ENCODE peak calls at places on chromosomes 16 and 17, in four cellular contexts. K, P, M and A are unnamed samples.

GRCh38 chr16:57167951-57168350 is 17.9 kb downstream of the PSME3IP1 start:
- DNase-seq in K (no peak), P (peak), M (peak), A (no peak)

GRCh38 chr16:50635505-50636392 is 45.4 kb downstream of the SNX20 start:
- DNase-seq in K (peak), P (peak), M (no peak), A (no peak)

GRCh38 chr17:45353047-45353446 is 36.2 kb upstream of the MAP3K14 start:
- DNase-seq in K (peak), P (no peak), M (no peak), A (no peak)

GRCh38 chr17:19940722-19941464 is 36.7 kb downstream of the AKAP10 start:
- DNase-seq in K (no peak), P (no peak), M (peak), A (no peak)

GRCh38 chr17:45662432-45662831 is 121.7 kb upstream of the CRHR1 start:
- DNase-seq in K (no peak), P (no peak), M (no peak), A (no peak)

GRCh38 chr17:34721326-34721725 is 141.9 kb downstream of the TMEM132E start:
- DNase-seq in K (no peak), P (peak), M (no peak), A (peak)

GRCh38 chr16:29804020-29804419 is 2.3 kb upstream of the MAZ start:
- DNase-seq in K (no peak), P (no peak), M (no peak), A (no peak)

GRCh38 chr17:38333635-38334295 is 10.0 kb downstream of the GPR179 start:
- DNase-seq in K (peak), P (no peak), M (peak), A (no peak)

GRCh38 chr16:77238593-77238992 is 39.4 kb downstream of the SYCE1L start:
- DNase-seq in K (no peak), P (no peak), M (no peak), A (no peak)

GRCh38 chr16:86914850-86915717 is 336.7 kb downstream of the FOXL1 start:
- DNase-seq in K (no peak), P (no peak), M (peak), A (no peak)

GRCh38 chr16:22621571-22622148 is 111.0 kb downstream of the NPIPB5 start:
- DNase-seq in K (no peak), P (no peak), M (no peak), A (no peak)

GRCh38 chr17:76940738-76941350 is 72.6 kb downstream of the MGAT5B start:
- DNase-seq in K (peak), P (no peak), M (peak), A (no peak)

GRCh38 chr17:72343911-72344310 is 223.1 kb downstream of the SOX9 start:
- DNase-seq in K (no peak), P (no peak), M (no peak), A (no peak)

GRCh38 chr17:74568116-74568873 is 986 bp upstream of the CD300H start:
- DNase-seq in K (no peak), P (no peak), M (no peak), A (no peak)

GRCh38 chr16:2288701-2289100 is 20.8 kb upstream of the RNPS1 start:
- DNase-seq in K (no peak), P (no peak), M (no peak), A (no peak)

GRCh38 chr17:79707931-79708891 is 22.5 kb upstream of the ENPP7 start:
- DNase-seq in K (peak), P (peak), M (peak), A (peak)

GRCh38 chr16:4257646-4258556 is 14.9 kb downstream of the TFAP4 start:
- DNase-seq in K (no peak), P (no peak), M (no peak), A (no peak)

GRCh38 chr16:35311475-35311874 is 1852.1 kb downstream of the TP53TG3F start:
- DNase-seq in K (no peak), P (no peak), M (no peak), A (no peak)

GRCh38 chr17:28613916-28614315 is at the start of gene RSKR:
- DNase-seq in K (no peak), P (no peak), M (no peak), A (no peak)

GRCh38 chr17:56785396-56785795 is 48.3 kb downstream of the C17orf67 start:
- DNase-seq in K (no peak), P (no peak), M (no peak), A (no peak)

GRCh38 chr16:58684001-58684353 is 593 bp downstream of the SLC38A7 start:
- DNase-seq in K (no peak), P (no peak), M (no peak), A (no peak)

GRCh38 chr17:48240562-48241130 is 133.1 kb downstream of the SNX11 start:
- DNase-seq in K (no peak), P (peak), M (no peak), A (no peak)

GRCh38 chr17:4204190-4204589 is 59.6 kb downstream of the ANKFY1 start:
- DNase-seq in K (no peak), P (no peak), M (no peak), A (no peak)

GRCh38 chr16:2486645-2487516 is 12.0 kb downstream of the TBC1D24 start:
- DNase-seq in K (no peak), P (no peak), M (no peak), A (no peak)

GRCh38 chr16:87150359-87151280 is 166.6 kb downstream of the C16orf95 start:
- DNase-seq in K (no peak), P (no peak), M (no peak), A (no peak)

GRCh38 chr16:1642753-1643152 is 30.6 kb downstream of the CRAMP1 start:
- DNase-seq in K (no peak), P (no peak), M (no peak), A (no peak)

GRCh38 chr16:82801361-82801760 is 174.6 kb downstream of the CDH13 start:
- DNase-seq in K (no peak), P (no peak), M (no peak), A (no peak)

GRCh38 chr17:37220609-37220953 is 155.2 kb upstream of the C17orf78 start:
- DNase-seq in K (no peak), P (peak), M (no peak), A (no peak)

GRCh38 chr16:56279132-56279531 is 87.8 kb downstream of the GNAO1 start:
- DNase-seq in K (no peak), P (no peak), M (no peak), A (no peak)

GRCh38 chr16:11597268-11597690 is 10.6 kb upstream of the LITAF start:
- DNase-seq in K (no peak), P (no peak), M (no peak), A (no peak)

GRCh38 chr16:51441331-51441730 is 290.3 kb upstream of the SALL1 start:
- DNase-seq in K (no peak), P (no peak), M (no peak), A (no peak)

GRCh38 chr17:2867441-2868424 is 71.5 kb downstream of the RAP1GAP2 start:
- DNase-seq in K (no peak), P (no peak), M (peak), A (no peak)

GRCh38 chr16:70712359-70712758 is 26.5 kb upstream of the MTSS2 start:
- DNase-seq in K (no peak), P (no peak), M (no peak), A (no peak)

GRCh38 chr16:14510939-14511797 is 118.9 kb downstream of the PARN start:
- DNase-seq in K (no peak), P (no peak), M (peak), A (no peak)

GRCh38 chr17:32746698-32747097 is 130.2 kb downstream of the MYO1D start:
- DNase-seq in K (no peak), P (no peak), M (no peak), A (no peak)

GRCh38 chr17:6365187-6365943 is 69.6 kb downstream of the AIPL1 start:
- DNase-seq in K (no peak), P (no peak), M (no peak), A (peak)

DNA sequence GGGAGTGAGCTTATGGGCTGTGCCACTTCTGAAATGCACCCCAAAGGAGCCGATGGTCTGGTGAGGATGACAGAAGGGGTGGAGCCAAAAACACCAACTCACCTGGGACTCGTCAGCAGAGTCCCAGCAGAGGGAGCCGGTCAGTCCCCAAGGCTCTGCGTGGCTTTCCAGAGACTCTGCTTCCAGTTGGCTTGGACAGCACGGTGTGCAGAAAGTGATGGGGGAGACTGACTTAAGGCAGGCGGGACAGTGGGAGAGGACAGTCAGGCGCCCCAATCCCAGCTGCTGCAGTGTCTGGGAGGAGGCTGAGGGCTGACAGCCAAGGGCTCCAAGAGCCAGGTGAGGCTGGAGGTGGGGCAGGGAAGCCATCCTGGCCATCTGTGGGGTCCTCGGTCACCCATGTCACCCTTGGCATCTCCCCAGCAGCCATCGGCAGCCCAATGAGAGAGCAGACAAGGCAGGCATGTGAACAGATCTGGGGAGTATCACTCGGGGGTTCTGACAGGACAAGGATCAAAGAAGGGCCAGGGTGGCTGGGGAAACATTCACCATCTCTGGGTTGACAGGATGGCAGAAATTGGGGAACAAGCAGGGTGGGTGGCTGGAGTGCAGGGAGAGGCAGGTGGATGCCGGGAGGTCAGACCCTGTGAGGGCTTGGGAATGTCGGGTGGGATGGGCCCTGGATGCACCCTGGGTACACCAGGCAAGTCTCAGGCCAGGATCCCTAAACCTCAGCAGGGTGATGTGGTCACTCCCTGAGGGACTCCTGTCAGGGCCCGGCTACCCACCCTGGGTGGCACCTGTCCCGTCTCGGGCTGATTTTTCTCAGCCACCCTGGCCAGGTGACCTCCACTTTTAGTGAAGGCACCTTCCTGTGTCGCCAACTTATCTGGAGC is 8.9 kb upstream of the KRTAP17-1 start:
- DNase-seq in K (no peak), P (peak), M (peak), A (no peak)
- TF ChIP-seq TCF7L2 in K (no peak), P (no peak), M (no peak), A (no peak)

GRCh38 chr17:7668482-7668881 is 17.8 kb downstream of the ATP1B2 start:
- DNase-seq in K (no peak), P (no peak), M (no peak), A (no peak)
- TF ChIP-seq TCF7L2 in K (no peak), P (no peak), M (no peak), A (no peak)

DNA sequence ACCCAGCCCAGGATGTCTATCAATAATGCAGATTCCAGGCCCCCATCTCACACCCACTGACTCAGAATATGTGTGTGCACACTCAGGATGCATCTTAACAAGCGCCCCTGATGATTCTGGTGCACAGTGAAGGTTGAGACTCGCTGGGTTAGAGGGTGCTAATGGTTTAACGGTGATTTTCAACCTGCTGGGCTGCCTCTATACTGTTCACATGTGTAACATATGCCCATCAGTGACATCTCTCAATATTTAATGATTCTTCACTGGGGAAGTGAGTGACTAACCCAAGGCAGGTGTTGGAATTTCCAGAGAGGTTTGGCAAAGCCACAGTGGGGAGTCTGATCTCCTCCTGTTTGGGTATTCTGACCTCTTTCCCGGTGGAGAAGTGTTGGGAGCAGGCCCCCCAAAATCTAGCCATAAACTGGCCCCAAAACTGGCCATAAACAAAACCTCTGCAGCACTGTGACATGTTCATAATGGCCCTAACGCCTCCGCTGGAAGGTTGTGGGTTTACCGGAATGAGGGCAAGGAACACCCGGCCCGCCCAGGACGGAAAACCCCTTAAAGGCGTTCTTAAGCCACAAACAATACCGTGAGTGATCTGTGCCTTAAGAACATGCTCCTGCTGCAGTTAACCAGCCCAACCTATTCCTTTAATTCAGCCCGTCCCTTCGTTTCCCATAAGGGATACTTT is 4.1 kb upstream of the DOC2B start:
- DNase-seq in K (no peak), P (no peak), M (no peak), A (no peak)
- TF ChIP-seq TCF7L2 in K (no peak), P (no peak), M (no peak), A (no peak)

DNA sequence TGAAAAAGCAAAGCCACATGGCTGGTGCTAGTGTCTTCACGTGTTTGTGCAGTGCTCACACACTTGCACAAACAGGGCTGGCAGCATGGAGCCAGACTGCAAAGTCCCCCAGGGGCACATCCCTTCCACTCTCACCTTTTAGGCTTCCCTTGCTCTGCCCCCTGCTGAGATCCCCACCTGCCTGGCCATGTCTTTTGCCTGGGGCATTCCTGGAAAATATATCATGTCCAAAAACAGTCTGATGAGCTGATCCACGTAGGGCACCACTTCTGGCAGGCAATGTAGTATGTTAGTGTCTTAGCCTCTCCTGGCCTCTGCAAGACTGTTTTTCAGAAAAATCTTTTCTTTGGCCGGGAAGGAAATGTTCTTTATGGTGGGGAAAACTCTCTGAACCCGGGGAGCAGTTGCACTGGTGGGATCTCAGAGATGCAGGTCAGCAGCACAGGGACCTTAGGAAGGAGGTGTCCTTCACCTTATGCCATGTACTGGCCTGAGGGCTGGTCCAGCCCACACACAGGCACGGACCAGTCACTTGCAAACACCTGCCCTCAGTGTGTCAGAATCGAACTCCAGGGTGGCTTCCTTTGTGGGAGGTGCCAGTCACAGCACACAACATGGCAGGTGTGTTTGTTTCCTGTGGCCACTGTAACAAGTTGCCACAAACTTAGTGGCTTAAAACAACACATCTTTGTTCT is 46.4 kb downstream of the MPRIP start:
- DNase-seq in K (no peak), P (no peak), M (no peak), A (no peak)
- TF ChIP-seq TCF7L2 in K (no peak), P (no peak), M (no peak), A (no peak)

GRCh38 chr17:49522329-49522890 is 27.3 kb downstream of the NGFR start:
- DNase-seq in K (no peak), P (no peak), M (no peak), A (no peak)

GRCh38 chr17:49521521-49522185 is 26.6 kb downstream of the NGFR start:
- DNase-seq in K (no peak), P (no peak), M (no peak), A (no peak)

GRCh38 chr17:49523196-49523595 is 28.1 kb downstream of the NGFR start:
- DNase-seq in K (no peak), P (no peak), M (no peak), A (no peak)

GRCh38 chr17:49525831-49526741 is 31.0 kb downstream of the NGFR start:
- DNase-seq in K (no peak), P (no peak), M (no peak), A (no peak)

DNA sequence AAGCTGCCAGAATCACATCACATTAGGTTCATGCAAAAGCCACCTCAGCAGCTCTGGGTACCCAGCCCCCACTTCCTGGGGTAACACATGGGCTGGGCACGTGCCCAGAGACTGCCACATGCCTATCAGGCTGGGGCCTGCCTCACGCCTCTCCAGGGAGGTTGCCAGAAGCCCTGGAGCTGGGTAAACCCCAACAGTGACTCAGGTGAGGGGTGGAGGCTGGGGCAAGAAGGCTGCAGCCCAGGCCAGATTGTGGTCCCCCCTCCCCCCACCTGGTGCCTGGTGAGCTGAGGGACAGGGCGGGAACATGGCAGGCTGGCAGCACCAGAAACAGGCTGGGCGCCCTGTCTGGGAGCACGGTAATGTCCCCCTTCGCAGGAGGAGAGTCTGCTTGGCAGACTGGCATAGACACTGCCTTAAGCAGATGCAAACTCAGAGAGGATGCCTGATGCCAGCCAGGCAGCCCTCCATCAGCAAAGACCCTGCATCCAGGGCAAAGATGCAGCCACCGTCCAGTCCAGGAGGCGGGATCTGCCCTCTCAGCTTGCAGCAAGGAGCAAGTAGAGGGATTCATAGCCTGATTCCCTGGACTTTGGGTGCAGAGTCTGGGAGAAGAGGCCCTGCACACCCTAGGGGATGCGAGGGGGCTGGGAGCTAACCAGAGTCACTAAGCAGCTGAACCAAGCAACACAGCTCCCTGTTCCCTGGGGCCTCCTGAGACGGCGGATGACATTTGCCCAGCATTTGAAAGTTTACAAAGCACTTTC is 28.8 kb downstream of the NGFR start:
- DNase-seq in K (no peak), P (no peak), M (no peak), A (no peak)
- TF ChIP-seq TCF7L2 in K (no peak), P (no peak), M (no peak), A (no peak)

GRCh38 chr16:85386467-85387170 is 226.5 kb upstream of the GSE1 start:
- DNase-seq in K (no peak), P (no peak), M (no peak), A (no peak)
- TF ChIP-seq TCF7L2 in K (no peak), P (no peak), M (no peak), A (no peak)